ENCODE peak calls at places on chromosome 15, in six cellular contexts. L, K, X, T, D and B are unnamed samples.

GRCh38 chr15:69039516-69040225 is 25.2 kb downstream of the NOX5 start:
- DNase-seq in X (no peak), D (no peak), T (no peak), L (no peak), K (no peak), B (no peak)

GRCh38 chr15:32718082-32718821 is 448 bp downstream of the GREM1 start:
- DNase-seq in L (no peak), K (peak), T (peak), X (no peak), D (no peak), B (peak)

GRCh38 chr15:21261396-21261964 is 178.8 kb downstream of the POTEB3 start:
- DNase-seq in T (no peak), D (no peak), K (no peak), L (no peak), X (no peak), B (no peak)

GRCh38 chr15:25178835-25179672 is 224.3 kb downstream of the SNRPN start:
- DNase-seq in X (no peak), D (no peak), K (no peak), T (no peak), L (no peak), B (no peak)

GRCh38 chr15:85582719-85583089 is 202.3 kb downstream of the AKAP13 start:
- DNase-seq in X (no peak), T (peak), L (peak), K (no peak), D (no peak), B (no peak)

GRCh38 chr15:49530106-49530505 is 90.5 kb downstream of the FAM227B start:
- DNase-seq in K (no peak), X (no peak), D (no peak), T (peak), L (peak), B (no peak)

GRCh38 chr15:41148065-41148464 is 32.0 kb upstream of the INO80 start:
- DNase-seq in K (no peak), L (no peak), D (no peak), X (no peak), T (no peak), B (no peak)

GRCh38 chr15:60070838-60071493 is 66.9 kb downstream of the FOXB1 start:
- DNase-seq in L (peak), T (peak), D (no peak), X (no peak), K (no peak), B (no peak)

GRCh38 chr15:69780374-69780773 is 317.3 kb downstream of the TLE3 start:
- DNase-seq in L (peak), T (no peak), K (no peak), D (no peak), X (no peak), B (no peak)

GRCh38 chr15:99925661-99926461 is 192.6 kb upstream of the LYSMD4 start:
- DNase-seq in X (peak), K (peak), D (no peak), L (no peak), T (peak), B (peak)

GRCh38 chr15:41790756-41791546 is 16.7 kb downstream of the MAPKBP1 start:
- DNase-seq in K (peak), L (peak), T (peak), D (no peak), X (no peak), B (no peak)

GRCh38 chr15:81281176-81281735 is 42.7 kb downstream of the STARD5 start:
- DNase-seq in T (no peak), K (no peak), X (no peak), L (no peak), D (no peak), B (no peak)

GRCh38 chr15:101127503-101128076 is 124.3 kb downstream of the CHSY1 start:
- DNase-seq in T (peak), L (peak), K (no peak), X (no peak), D (no peak), B (no peak)
- H3K4me3 ChIP-seq in T (peak), L (no peak), K (no peak), X (no peak), D (no peak), B (no peak)

DNA sequence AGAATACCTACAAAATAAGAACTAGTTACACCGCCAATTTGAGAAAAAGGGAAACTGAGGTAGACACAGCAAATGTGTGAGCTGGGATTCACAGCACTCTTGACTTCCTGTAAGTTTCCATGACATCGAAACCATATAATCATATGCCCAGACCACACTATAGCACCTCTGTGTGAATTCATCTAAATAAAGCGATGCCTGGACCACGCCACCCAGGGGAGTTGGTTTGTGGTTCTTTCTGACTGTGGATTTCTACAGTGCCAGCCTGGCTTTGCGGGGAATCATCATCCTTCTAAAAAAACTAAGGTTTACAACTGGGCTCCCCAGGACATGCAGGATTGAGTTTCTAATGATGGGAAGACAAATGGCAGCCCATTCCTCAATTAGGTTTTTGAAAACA is 23.5 kb upstream of the CA12 start:
- DNase-seq in X (no peak), D (no peak), T (no peak), K (no peak), L (no peak), B (no peak)
- H3K9ac ChIP-seq in X (no peak), D (no peak), T (peak), K (no peak), L (no peak), B (no peak)

DNA sequence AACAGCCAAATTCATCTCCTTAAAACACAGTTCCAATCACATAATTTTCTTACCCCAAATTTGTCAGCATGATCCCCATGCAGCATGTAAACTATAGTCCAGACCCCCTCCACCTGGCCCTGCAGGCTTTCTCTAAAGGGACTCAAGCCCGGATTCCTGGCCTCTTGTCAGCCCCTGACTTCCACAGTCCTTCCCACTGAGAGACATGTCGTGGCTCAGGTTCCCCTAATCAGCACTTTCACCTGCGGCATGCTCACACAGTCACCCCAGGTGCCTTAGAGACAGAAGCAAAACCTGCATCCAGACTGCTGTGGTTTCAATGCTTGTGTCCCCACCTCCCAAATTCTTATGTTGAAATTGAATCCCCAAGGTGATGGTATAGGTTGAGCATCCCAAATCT is 372.7 kb upstream of the ATP10A start:
- DNase-seq in T (no peak), K (no peak), D (no peak), X (no peak), L (no peak), B (no peak)
- H4K8ac ChIP-seq in T (no peak), K (no peak), D (no peak), X (no peak), L (no peak), B (no peak)

GRCh38 chr15:90322531-90322930 is 29.6 kb upstream of the ZNF774 start:
- DNase-seq in K (peak), T (peak), D (no peak), L (no peak), X (peak), B (no peak)
- H3K4me3 ChIP-seq in K (no peak), T (no peak), D (no peak), L (no peak), X (no peak), B (no peak)